ENCODE peak calls at places on chromosomes 16 and 17, in seven cellular contexts. L is stomach, N is right lobe of liver, C is BE2C, S is brain microvascular endothelial cell, O is AG10803, I is body of pancreas. U is an unnamed sample.

GRCh38 chr17:79838541-79839274 is 532 bp downstream of the CBX4 start:
- DNase-seq in L (peak; percentile 55), N (peak; percentile 56), C (peak; percentile 61), S (peak; percentile 50), O (peak; percentile 52), I (peak; percentile 66), U (peak; percentile 69)

GRCh38 chr17:33118391-33118790 is 126.7 kb downstream of the SPACA3 start:
- DNase-seq in L (no peak), N (no peak), C (no peak), S (no peak), O (no peak), I (no peak), U (no peak)

GRCh38 chr16:14249291-14250032 is 178.3 kb downstream of the MRTFB start:
- DNase-seq in L (peak; percentile 39), N (no peak), C (peak; percentile 40), S (peak; percentile 43), O (peak; percentile 48), I (peak; percentile 54), U (peak; percentile 67)

GRCh38 chr17:80737106-80738019 is 192.7 kb downstream of the RPTOR start:
- DNase-seq in L (no peak), N (no peak), C (no peak), S (no peak), O (no peak), I (no peak), U (no peak)

GRCh38 chr17:58337126-58337599 is 8.6 kb upstream of the TSPOAP1 start:
- DNase-seq in L (no peak), N (no peak), C (no peak), S (no peak), O (no peak), I (no peak), U (no peak)

GRCh38 chr16:50613281-50613991 is 65.2 kb downstream of the NKD1 start:
- DNase-seq in L (no peak), N (no peak), C (no peak), S (no peak), O (peak; percentile 26), I (no peak), U (peak; percentile 65)

GRCh38 chr16:66457888-66458287 is 30.8 kb downstream of the BEAN1 start:
- DNase-seq in L (no peak), N (no peak), C (no peak), S (no peak), O (peak; percentile 26), I (no peak), U (no peak)

GRCh38 chr17:80187090-80187489 is 17.3 kb downstream of the CARD14 start:
- DNase-seq in L (no peak), N (no peak), C (no peak), S (no peak), O (peak; percentile 39), I (peak; percentile 38), U (peak; percentile 22)

GRCh38 chr16:85639529-85640253 is 26.6 kb downstream of the GSE1 start:
- DNase-seq in L (peak; percentile 78), N (peak; percentile 72), C (peak; percentile 84), S (no peak), O (peak; percentile 45), I (peak; percentile 87), U (no peak)

GRCh38 chr16:66695935-66696668 is 441 bp downstream of the CMTM4 start:
- DNase-seq in L (peak; percentile 73), N (peak; percentile 47), C (peak; percentile 14), S (no peak), O (no peak), I (peak; percentile 78), U (peak; percentile 15)

GRCh38 chr17:77716289-77716929 is 242.1 kb upstream of the TNRC6C start:
- DNase-seq in L (no peak), N (no peak), C (no peak), S (no peak), O (no peak), I (no peak), U (peak; percentile 10)

GRCh38 chr17:41538565-41538991 is 10.5 kb upstream of the KRT19 start:
- DNase-seq in L (no peak), N (no peak), C (no peak), S (no peak), O (peak; percentile 62), I (no peak), U (no peak)

GRCh38 chr17:74151551-74152315 is 51.7 kb upstream of the RPL38 start:
- DNase-seq in L (no peak), N (no peak), C (no peak), S (no peak), O (no peak), I (no peak), U (no peak)

GRCh38 chr16:85492617-85492957 is 120.5 kb upstream of the GSE1 start:
- DNase-seq in L (no peak), N (no peak), C (peak; percentile 50), S (no peak), O (no peak), I (no peak), U (no peak)

GRCh38 chr17:28925912-28926365 is 23.1 kb upstream of the DHRS13 start:
- DNase-seq in L (no peak), N (no peak), C (no peak), S (peak; percentile 51), O (peak; percentile 89), I (no peak), U (peak; percentile 90)

GRCh38 chr17:78101112-78101511 is 27.4 kb downstream of the TMC6 start:
- DNase-seq in L (no peak), N (no peak), C (no peak), S (no peak), O (no peak), I (no peak), U (no peak)

GRCh38 chr16:1665829-1666228 is 12.2 kb upstream of the JPT2 start:
- DNase-seq in L (no peak), N (no peak), C (no peak), S (no peak), O (no peak), I (no peak), U (no peak)

GRCh38 chr16:17161034-17161433 is 309.7 kb downstream of the XYLT1 start:
- DNase-seq in L (no peak), N (no peak), C (no peak), S (no peak), O (no peak), I (no peak), U (no peak)

DNA sequence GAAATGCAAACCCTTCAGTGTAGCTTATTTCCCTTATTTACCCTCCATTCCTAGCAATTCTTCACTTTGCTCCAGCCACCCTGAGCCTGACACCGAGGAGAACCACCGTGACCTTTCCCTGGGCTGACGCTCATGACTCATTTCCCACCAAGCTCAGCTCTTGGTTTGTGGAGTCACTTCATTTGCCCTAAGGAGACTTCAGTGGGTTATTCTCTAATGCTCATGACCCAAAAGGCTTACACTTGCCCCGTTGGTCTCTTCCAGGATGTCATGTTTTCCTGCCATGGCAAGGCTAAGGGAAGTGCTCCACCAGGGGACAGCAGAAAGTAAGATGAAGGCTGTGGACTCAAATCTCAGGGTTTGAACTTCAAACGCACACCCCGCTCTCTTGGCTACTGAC is 161.0 kb downstream of the CBLN1 start:
- DNase-seq in L (no peak), N (no peak), C (no peak), S (no peak), O (no peak), I (no peak), U (no peak)
- TF ChIP-seq CTCF in L (no peak), N (no peak), C (no peak), S (no peak), O (no peak), I (no peak), U (no peak)

DNA sequence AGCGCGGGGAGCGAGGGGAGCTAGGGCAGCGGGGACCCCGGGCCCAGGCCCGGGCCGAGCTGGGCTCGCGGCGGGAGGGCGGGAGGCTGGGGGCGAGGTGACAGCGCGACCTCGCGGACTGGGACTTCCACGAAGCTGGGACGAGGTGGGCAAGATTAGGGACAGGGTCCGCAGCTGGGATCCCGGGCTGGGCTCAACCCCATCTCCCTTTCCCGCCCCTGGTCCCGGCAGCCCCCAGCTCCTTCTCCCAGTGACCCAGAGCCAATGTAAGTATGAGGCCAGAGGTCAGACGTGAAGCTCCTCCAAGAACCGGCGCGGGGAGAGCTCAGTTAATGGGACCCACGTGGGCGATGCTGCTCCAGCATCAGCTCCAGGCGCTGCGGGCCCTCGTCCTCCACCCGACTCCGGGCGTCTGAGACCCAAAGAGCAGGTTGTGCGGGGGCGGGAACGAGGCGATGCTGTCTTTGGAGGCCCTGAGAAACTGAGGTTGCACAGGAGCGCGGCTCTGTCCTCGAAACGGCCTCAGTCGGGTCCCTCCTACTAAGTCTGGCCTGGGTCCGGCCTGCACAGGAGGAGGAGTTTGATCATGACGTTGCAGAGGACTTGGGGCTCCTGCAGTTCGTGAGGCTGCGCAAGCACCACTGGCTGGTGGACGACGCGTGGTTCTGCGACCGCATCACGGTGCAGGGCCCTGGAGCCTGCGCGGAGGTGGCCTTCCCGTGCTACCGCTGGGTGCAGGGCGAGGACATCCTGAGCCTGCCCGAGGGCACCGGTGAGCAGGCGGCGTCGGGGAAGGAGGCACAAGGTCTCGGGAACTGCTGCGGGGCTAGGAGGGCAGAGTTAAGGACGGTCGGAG is 635 bp downstream of the ALOX12 start:
- DNase-seq in L (no peak), N (no peak), C (no peak), S (no peak), O (no peak), I (no peak), U (no peak)
- H3K4me3 ChIP-seq in L (peak overlapping the region; percentile 45), N (no peak overlapping the region), C (no peak overlapping the region), S (no peak overlapping the region), O (no peak overlapping the region), I (no peak overlapping the region), U (no peak overlapping the region)

GRCh38 chr17:38871247-38871991 is 1.6 kb downstream of the LASP1 start:
- DNase-seq in L (peak; percentile 76), N (peak; percentile 87), C (no peak), S (peak; percentile 69), O (peak; percentile 53), I (peak; percentile 90), U (peak; percentile 71)
- TF ChIP-seq CTCF in L (no peak), N (no peak), C (no peak), S (peak; percentile 3), O (peak; percentile 25), I (no peak), U (no peak)

GRCh38 chr17:39867084-39867890 is 715 bp upstream of the ZPBP2 start:
- DNase-seq in L (no peak), N (no peak), C (no peak), S (no peak), O (no peak), I (no peak), U (no peak)
- H3K4me3 ChIP-seq in L (peak overlapping the region; percentile 13), N (no peak overlapping the region), C (no peak overlapping the region), S (no peak overlapping the region), O (no peak overlapping the region), I (no peak overlapping the region), U (no peak overlapping the region)

DNA sequence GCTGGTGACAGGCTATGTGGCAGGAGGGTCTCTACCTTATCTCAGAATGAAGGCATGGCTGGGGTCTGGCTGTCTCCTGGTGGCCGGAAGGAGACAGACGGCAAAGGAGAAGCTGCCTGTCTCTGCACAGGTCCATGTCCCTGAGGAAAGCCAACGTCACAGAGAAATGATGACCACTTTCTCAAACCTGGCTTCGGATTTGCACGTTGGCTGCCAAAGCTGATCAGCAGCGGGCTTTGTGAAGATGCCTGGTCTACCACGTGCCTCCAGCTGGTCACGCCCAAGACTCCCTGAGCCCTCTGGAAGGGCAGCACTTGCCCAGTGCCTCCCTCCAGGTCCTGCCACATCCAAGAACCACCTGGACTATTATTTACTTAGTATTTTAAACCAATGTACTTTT is 8.4 kb downstream of the DEXI start:
- DNase-seq in L (no peak), N (no peak), C (no peak), S (no peak), O (no peak), I (no peak), U (no peak)
- TF ChIP-seq CTCF in L (no peak), N (no peak), C (no peak), S (no peak), O (no peak), I (no peak), U (no peak)

U was measured in fibroblast of pulmonary artery.